ENCODE peak calls at places on chromosomes 16 and 17, in eight cellular contexts. L, Q, O, Z, I, H, N and S are unnamed samples.

GRCh38 chr16:27253526-27253930 is 15.0 kb downstream of the NSMCE1 start:
- DNase-seq in Q (no peak), Z (no peak), I (no peak), N (peak; percentile 74), H (no peak), O (no peak), L (no peak), S (no peak)

GRCh38 chr17:37714897-37715296 is 30.0 kb downstream of the HNF1B start:
- DNase-seq in N (no peak), Q (no peak), I (no peak), H (no peak), Z (no peak), O (no peak), L (no peak), S (no peak)

GRCh38 chr17:965311-965989 is 14.1 kb downstream of the NXN start:
- DNase-seq in N (no peak), Z (no peak), O (no peak), H (no peak), L (no peak), Q (no peak), I (no peak), S (no peak)

GRCh38 chr16:57084257-57084770 is 8.1 kb upstream of the CPNE2 start:
- DNase-seq in I (peak; percentile 87), L (peak; percentile 65), Q (peak; percentile 87), N (peak; percentile 96), O (peak; percentile 85), Z (peak; percentile 72), H (peak; percentile 86), S (peak; percentile 85)

GRCh38 chr16:70601576-70602575 is 44.5 kb upstream of the IL34 start:
- DNase-seq in O (no peak), H (no peak), I (no peak), Z (no peak), L (no peak), Q (no peak), N (no peak), S (no peak)

GRCh38 chr17:29008591-29008990 is 2.8 kb upstream of the SEZ6 start:
- DNase-seq in Q (no peak), L (no peak), H (no peak), N (no peak), I (no peak), O (no peak), Z (no peak), S (no peak)

GRCh38 chr17:74478369-74479100 is 12.1 kb downstream of the CD300A start:
- DNase-seq in O (no peak), I (peak; percentile 12), Q (peak; percentile 63), L (no peak), Z (peak; percentile 45), H (no peak), N (no peak), S (no peak)

GRCh38 chr16:55437627-55438026 is 41.4 kb upstream of the MMP2 start:
- DNase-seq in Q (no peak), L (no peak), Z (no peak), N (no peak), O (no peak), H (no peak), I (no peak), S (no peak)

GRCh38 chr17:1232786-1233185 is 37.5 kb upstream of the BHLHA9 start:
- DNase-seq in Q (no peak), Z (no peak), H (no peak), L (no peak), I (no peak), O (no peak), N (no peak), S (no peak)

GRCh38 chr17:70767102-70767701 is 597.9 kb downstream of the KCNJ2 start:
- DNase-seq in N (no peak), Q (no peak), O (no peak), Z (no peak), H (no peak), I (peak; percentile 60), L (no peak), S (no peak)

GRCh38 chr16:81486555-81487061 is 42.0 kb downstream of the CMIP start:
- DNase-seq in L (peak; percentile 31), I (no peak), H (no peak), Q (peak; percentile 53), N (no peak), O (no peak), Z (no peak), S (no peak)

GRCh38 chr17:46082293-46082692 is 83.2 kb downstream of the STH start:
- DNase-seq in L (no peak), Z (no peak), I (no peak), N (no peak), Q (no peak), O (no peak), H (no peak), S (no peak)

GRCh38 chr17:54096216-54096615 is 273.5 kb downstream of the KIF2B start:
- DNase-seq in Q (no peak), I (no peak), N (no peak), O (no peak), L (no peak), H (no peak), Z (no peak), S (no peak)

GRCh38 chr17:61570118-61570517 is 20.9 kb downstream of the NACA2 start:
- DNase-seq in Z (no peak), I (no peak), N (no peak), H (no peak), O (no peak), L (no peak), Q (no peak), S (no peak)

GRCh38 chr17:47804461-47804860 is 17.1 kb downstream of the OSBPL7 start:
- DNase-seq in N (no peak), H (no peak), L (peak; percentile 18), Q (peak; percentile 6), O (peak; percentile 37), Z (no peak), I (peak; percentile 23), S (no peak)

GRCh38 chr16:20956319-20956718 is 55.7 kb downstream of the LYRM1 start:
- DNase-seq in L (no peak), O (no peak), N (no peak), I (no peak), Q (no peak), Z (no peak), H (no peak), S (no peak)

GRCh38 chr16:8851761-8852403 is 16.9 kb downstream of the CARHSP1 start:
- DNase-seq in O (no peak), L (no peak), I (peak; percentile 42), Q (peak; percentile 13), N (no peak), H (no peak), Z (no peak), S (peak; percentile 39)

GRCh38 chr17:46273541-46274236 is 21.2 kb upstream of the LRRC37A start:
- DNase-seq in Z (no peak), L (no peak), N (no peak), H (no peak), I (no peak), O (no peak), Q (no peak), S (no peak)

DNA sequence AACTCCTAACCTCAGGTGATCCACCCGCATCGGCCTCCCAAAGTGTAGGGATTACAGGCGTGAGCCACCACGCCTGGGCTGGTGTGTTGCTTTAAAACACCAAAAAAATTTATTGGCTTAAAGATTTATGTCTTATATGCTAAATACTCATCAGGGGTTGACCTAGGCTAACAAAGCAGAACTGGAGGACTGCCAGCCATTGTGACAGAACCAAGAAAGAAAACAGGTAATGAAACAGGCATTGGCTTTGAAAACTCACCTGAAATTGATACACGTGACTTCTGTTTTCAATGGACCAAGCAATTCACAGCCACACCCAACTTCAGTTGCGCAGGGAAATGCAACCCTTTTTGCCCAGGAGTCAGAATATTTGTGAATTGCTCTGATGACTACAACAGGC is 4.9 kb upstream of the PHAF1 start:
- DNase-seq in L (no peak), Q (no peak), H (no peak), N (no peak), O (no peak), Z (peak; percentile 68), I (no peak), S (no peak)
- TF ChIP-seq POLR2AphosphoS5 in L (no peak), Q (no peak), H (no peak), N (no peak), O (no peak), Z (no peak), I (no peak), S (no peak)

DNA sequence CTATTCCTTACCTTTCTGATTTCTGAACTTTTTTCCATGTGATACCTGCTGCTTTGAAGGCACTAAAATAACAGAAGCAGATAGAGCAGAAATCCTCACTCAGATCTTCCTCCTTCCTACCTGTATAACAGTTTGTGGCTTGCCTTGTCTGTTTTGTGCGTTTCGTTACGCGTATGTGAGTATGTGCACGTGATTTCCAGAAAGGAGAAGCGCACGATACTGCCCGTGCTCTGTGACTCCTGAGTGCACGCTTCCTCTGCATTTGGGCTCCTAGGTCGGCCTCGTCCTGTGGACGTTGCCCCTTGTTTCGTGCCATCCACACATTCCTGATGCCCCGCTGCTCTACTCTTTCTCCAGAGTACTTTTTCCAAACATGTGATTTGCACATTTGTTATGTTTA is 4.1 kb downstream of the COX4I1 start:
- DNase-seq in Q (no peak), N (no peak), Z (no peak), H (no peak), I (no peak), O (no peak), L (no peak), S (no peak)
- H3K36me3 ChIP-seq in Q (peaks cover 63% of the 10 kb centered on the region), N (peaks cover 60% of the 10 kb centered on the region), Z (no peaks in the 10 kb centered on the region), H (peaks cover 61% of the 10 kb centered on the region), I (peaks cover 57% of the 10 kb centered on the region), O (peaks cover 60% of the 10 kb centered on the region), L (peaks cover 57% of the 10 kb centered on the region), S (peaks cover 62% of the 10 kb centered on the region)

DNA sequence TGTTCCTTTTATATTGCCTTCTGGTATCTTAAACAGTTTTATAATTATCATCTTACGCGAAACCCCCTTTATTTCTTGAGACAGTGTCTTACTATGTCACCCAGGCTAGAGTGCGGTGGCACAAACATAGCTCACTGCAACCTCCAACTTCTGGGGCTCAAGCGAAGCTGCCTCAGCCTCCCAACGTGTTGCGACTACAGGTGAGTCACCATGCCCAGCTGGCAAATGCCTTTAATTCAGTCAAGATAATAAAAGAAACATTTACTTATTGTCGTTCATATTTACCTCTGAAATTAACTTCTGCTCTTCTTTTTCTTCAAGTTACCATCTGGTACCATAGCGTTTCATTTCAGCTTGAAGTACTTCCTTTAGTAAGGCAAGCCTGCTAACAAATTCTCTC is 43.9 kb downstream of the FBXL20 start:
- DNase-seq in N (no peak), I (no peak), H (no peak), O (no peak), Z (no peak), Q (no peak), L (no peak), S (no peak)
- TF ChIP-seq EP300 in N (no peak), I (no peak), H (no peak), O (no peak), Z (no peak), Q (no peak), L (no peak), S (no peak)

DNA sequence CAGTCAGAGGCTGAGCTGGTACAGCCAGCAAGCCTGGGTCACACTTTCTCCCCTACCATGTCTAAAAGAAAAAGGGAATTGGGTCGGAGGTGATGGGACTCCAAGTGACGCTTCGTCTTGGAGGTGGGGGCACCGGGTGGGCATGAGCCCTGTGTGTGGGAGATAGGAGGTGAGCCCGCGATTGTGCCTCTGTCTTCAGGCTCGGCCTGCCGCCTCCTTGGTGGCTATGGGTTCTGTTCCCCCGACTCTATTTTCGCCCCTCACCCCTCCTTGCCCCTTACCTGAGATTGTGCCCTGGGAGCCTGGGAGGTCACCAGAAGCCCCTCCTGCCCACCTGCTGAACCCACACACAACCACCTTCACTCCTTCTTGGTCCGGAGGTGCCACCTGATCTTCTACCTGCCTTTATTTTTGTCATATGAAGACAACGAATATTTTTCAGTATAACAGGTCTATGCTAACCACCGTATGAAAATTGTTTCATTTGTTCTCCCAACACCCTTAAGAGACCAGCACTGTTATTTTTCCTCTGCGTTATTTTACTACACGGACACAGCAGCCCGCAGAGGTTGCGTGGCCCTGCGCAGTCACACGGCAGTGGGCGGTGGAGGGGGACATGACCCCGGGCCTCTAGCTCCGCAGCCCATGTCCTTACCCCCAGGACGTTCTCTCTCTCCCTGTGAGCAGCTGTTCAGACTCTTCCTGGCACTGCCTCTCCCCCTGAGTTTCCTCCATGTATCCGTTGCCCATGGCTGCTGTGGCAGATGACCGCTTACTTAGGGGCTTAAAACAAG is 49.9 kb downstream of the ATP2C2 start:
- DNase-seq in I (no peak), O (no peak), N (no peak), Q (no peak), H (no peak), Z (no peak), L (no peak), S (no peak)
- TF ChIP-seq POLR2AphosphoS5 in I (no peak), O (no peak), N (no peak), Q (no peak), H (no peak), Z (no peak), L (no peak), S (no peak)